ENCODE peak calls at places on chromosomes 5 and 9, in nine cellular contexts. Y, X, M, E, W, G, U, R and H are unnamed samples.

GRCh38 chr9:90803860-90804593 is 2.4 kb downstream of the SYK start:
- DNase-seq in U (no peak), E (no peak), R (no peak), W (no peak), M (no peak), G (no peak), Y (no peak), X (peak), H (no peak)

GRCh38 chr9:25857167-25857566 is 178.9 kb upstream of the TUSC1 start:
- DNase-seq in G (no peak), E (no peak), Y (no peak), R (no peak), U (no peak), X (peak), W (no peak), M (no peak), H (no peak)

GRCh38 chr5:175347027-175347426 is 97.0 kb downstream of the DRD1 start:
- DNase-seq in W (no peak), M (no peak), G (peak), E (no peak), Y (no peak), R (peak), X (no peak), U (no peak), H (no peak)

GRCh38 chr5:115460476-115460875 is 84.1 kb downstream of the FEM1C start:
- DNase-seq in U (no peak), Y (peak), W (peak), E (peak), R (no peak), X (no peak), G (peak), M (peak), H (no peak)

GRCh38 chr5:161263186-161263585 is 283.3 kb downstream of the GABRB2 start:
- DNase-seq in E (no peak), U (no peak), G (no peak), R (no peak), M (no peak), W (no peak), Y (no peak), X (no peak), H (no peak)

GRCh38 chr9:36074870-36075532 is 38.3 kb downstream of the RECK start:
- DNase-seq in E (peak), R (peak), X (no peak), M (peak), W (peak), G (peak), U (no peak), Y (peak), H (no peak)

GRCh38 chr5:148909001-148909400 is 82.6 kb downstream of the ADRB2 start:
- DNase-seq in M (peak), Y (no peak), G (peak), U (no peak), X (no peak), W (no peak), R (no peak), E (no peak), H (no peak)

GRCh38 chr9:33464045-33464636 is 9.6 kb downstream of the NOL6 start:
- DNase-seq in M (no peak), Y (no peak), G (no peak), R (no peak), E (no peak), U (no peak), W (peak), X (no peak), H (no peak)

GRCh38 chr5:53603009-53603687 is 42.7 kb downstream of the NDUFS4 start:
- DNase-seq in W (no peak), E (no peak), R (no peak), U (no peak), Y (no peak), G (no peak), M (peak), X (no peak), H (no peak)

GRCh38 chr9:134064711-134065110 is 3.1 kb downstream of the BRD3 start:
- DNase-seq in R (no peak), X (no peak), Y (no peak), U (no peak), M (no peak), W (no peak), E (no peak), G (no peak), H (no peak)

GRCh38 chr9:138044485-138045383 is 167.2 kb downstream of the CACNA1B start:
- DNase-seq in G (no peak), X (no peak), M (no peak), W (peak), Y (no peak), R (no peak), E (no peak), U (peak), H (no peak)

GRCh38 chr5:149452007-149452664 is 73.0 kb upstream of the IL17B start:
- DNase-seq in E (peak), U (no peak), R (no peak), G (peak), W (no peak), Y (no peak), X (no peak), M (peak), H (no peak)

GRCh38 chr9:92666912-92667532 is 2.9 kb downstream of the IPPK start:
- DNase-seq in X (no peak), Y (no peak), G (no peak), U (no peak), M (no peak), R (no peak), W (peak), E (no peak), H (no peak)

GRCh38 chr9:84357235-84357634 is 16.7 kb upstream of the SLC28A3 start:
- DNase-seq in R (no peak), G (peak), M (peak), Y (no peak), X (no peak), U (no peak), E (no peak), W (no peak), H (no peak)

GRCh38 chr9:95007470-95007869 is 281.0 kb downstream of the AOPEP start:
- DNase-seq in R (no peak), E (no peak), X (no peak), U (no peak), M (peak), W (no peak), Y (no peak), G (peak), H (no peak)

GRCh38 chr5:113085084-113085414 is 108.5 kb downstream of the DCP2 start:
- DNase-seq in X (no peak), U (no peak), E (no peak), R (no peak), W (no peak), G (no peak), Y (no peak), M (no peak), H (no peak)

GRCh38 chr5:145858929-145859328 is 13.9 kb downstream of the GRXCR2 start:
- DNase-seq in R (no peak), X (no peak), U (no peak), Y (no peak), G (no peak), W (no peak), M (peak), E (no peak), H (no peak)

GRCh38 chr5:172714491-172715420 is 56.2 kb downstream of the DUSP1 start:
- DNase-seq in E (peak), M (peak), R (peak), Y (peak), W (peak), G (peak), U (peak), X (peak), H (no peak)

GRCh38 chr5:97111004-97111403 is 31.4 kb downstream of the LIX1 start:
- DNase-seq in X (no peak), E (no peak), M (no peak), Y (no peak), R (no peak), U (no peak), G (no peak), W (no peak), H (no peak)

GRCh38 chr5:114010362-114010761 is 351.5 kb upstream of the KCNN2 start:
- DNase-seq in M (peak), W (no peak), X (no peak), G (peak), R (no peak), E (no peak), U (no peak), Y (no peak), H (no peak)

GRCh38 chr5:135559342-135559741 is 19.4 kb downstream of the CXCL14 start:
- DNase-seq in G (peak), E (no peak), M (peak), U (no peak), X (peak), Y (peak), R (no peak), W (no peak), H (no peak)

GRCh38 chr9:121613009-121613766 is 38.2 kb upstream of the DAB2IP start:
- DNase-seq in M (no peak), E (no peak), U (no peak), G (no peak), X (no peak), R (no peak), Y (no peak), W (no peak), H (no peak)

GRCh38 chr5:21919417-21920022 is 933.6 kb downstream of the CDH12 start:
- DNase-seq in Y (peak), M (peak), E (no peak), G (peak), U (no peak), R (no peak), X (peak), W (no peak), H (peak)

GRCh38 chr5:105350406-105351140 is 1788.0 kb upstream of the NUDT12 start:
- DNase-seq in E (no peak), X (no peak), G (no peak), R (no peak), W (no peak), M (no peak), Y (no peak), U (no peak), H (no peak)

GRCh38 chr9:34443976-34444375 is 14.4 kb downstream of the FAM219A start:
- DNase-seq in E (no peak), W (no peak), X (no peak), M (no peak), G (no peak), R (no peak), Y (no peak), U (no peak), H (no peak)

GRCh38 chr5:149581192-149581861 is at the start of gene ARHGEF37:
- DNase-seq in G (peak), R (no peak), Y (peak), U (peak), M (peak), E (peak), W (peak), X (no peak), H (no peak)

GRCh38 chr9:4902135-4902475 is 83.0 kb upstream of the JAK2 start:
- DNase-seq in M (no peak), E (no peak), W (no peak), X (no peak), Y (no peak), U (no peak), R (no peak), G (no peak), H (no peak)

GRCh38 chr5:134994560-134995156 is 27.0 kb downstream of the CATSPER3 start:
- DNase-seq in E (no peak), R (no peak), G (no peak), W (no peak), Y (no peak), M (no peak), X (peak), U (no peak), H (no peak)

GRCh38 chr5:16740046-16740445 is 123.2 kb upstream of the RETREG1 start:
- DNase-seq in M (no peak), W (no peak), E (no peak), Y (no peak), G (no peak), R (no peak), X (no peak), U (no peak), H (no peak)

GRCh38 chr5:112574566-112574965 is 155.5 kb upstream of the EPB41L4A start:
- DNase-seq in W (no peak), U (no peak), Y (no peak), G (no peak), X (no peak), E (no peak), R (no peak), M (no peak), H (no peak)

GRCh38 chr5:172534229-172535169 is 80.2 kb upstream of the SH3PXD2B start:
- DNase-seq in Y (no peak), W (no peak), U (peak), M (no peak), X (no peak), G (peak), R (no peak), E (no peak), H (no peak)

GRCh38 chr9:91883503-91883902 is 66.5 kb downstream of the ROR2 start:
- DNase-seq in X (no peak), E (no peak), M (no peak), G (no peak), W (no peak), R (no peak), Y (no peak), U (no peak), H (no peak)

GRCh38 chr9:91419222-91420191 is 4.1 kb downstream of the NFIL3 start:
- DNase-seq in M (peak), E (no peak), X (no peak), R (peak), W (peak), G (peak), Y (no peak), U (no peak), H (no peak)

GRCh38 chr9:127903557-127904475 is 4.4 kb upstream of the ST6GALNAC6 start:
- DNase-seq in E (peak), Y (peak), W (peak), R (no peak), U (peak), G (no peak), X (peak), M (no peak), H (no peak)
- H3K4me3 ChIP-seq in E (no peak), Y (peak), W (no peak), R (no peak), U (peak), G (no peak), X (no peak), M (no peak), H (no peak)

DNA sequence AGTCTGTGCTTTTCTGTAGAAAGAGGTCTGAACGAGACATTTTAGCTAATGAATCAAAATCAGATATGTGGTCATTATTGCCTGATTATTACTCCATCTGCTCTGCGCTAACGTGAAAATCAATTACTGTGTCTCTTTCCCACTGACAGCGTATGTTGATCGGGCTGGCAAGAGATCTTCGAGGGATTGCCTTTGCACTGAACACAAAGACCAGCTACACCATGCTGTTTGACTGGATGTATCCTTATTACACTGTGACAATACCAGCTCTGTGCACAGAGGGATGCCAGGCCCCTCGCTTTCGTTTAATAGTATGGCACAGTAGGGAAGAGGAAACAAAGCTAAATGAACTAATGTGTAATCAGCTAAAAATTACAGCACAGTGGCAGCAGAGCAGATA is 103.7 kb upstream of the TLX3 start:
- DNase-seq in Y (no peak), E (no peak), U (no peak), R (no peak), X (no peak), M (no peak), G (no peak), W (no peak), H (no peak)
- H3K4me3 ChIP-seq in Y (no peak), E (no peak), U (no peak), R (no peak), X (no peak), M (no peak), G (no peak), W (no peak), H (no peak)

DNA sequence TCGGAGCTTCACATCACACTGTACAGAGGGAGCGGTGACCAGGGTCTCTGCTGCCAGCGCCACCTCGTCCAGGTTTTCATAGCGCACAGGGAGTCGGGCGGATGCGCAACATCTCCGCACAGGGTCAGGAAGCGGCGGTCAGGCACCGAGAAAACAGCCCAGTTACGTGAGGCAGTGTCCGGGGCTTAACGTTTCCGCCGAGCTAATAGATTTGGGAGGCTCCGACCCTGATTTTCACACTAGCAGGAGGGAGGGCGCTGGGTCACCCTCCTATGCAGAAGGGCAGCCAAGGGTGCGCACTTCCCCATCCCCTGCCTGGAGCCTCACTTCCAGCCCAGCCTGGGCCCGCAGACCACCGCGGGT is 13.7 kb downstream of the BTNL9 start:
- DNase-seq in W (no peak), Y (peak), M (no peak), R (no peak), X (no peak), E (no peak), U (no peak), G (no peak), H (no peak)
- H3K4me3 ChIP-seq in W (peak), Y (peak), M (no peak), R (no peak), X (peak), E (peak), U (peak), G (peak), H (peak)

DNA sequence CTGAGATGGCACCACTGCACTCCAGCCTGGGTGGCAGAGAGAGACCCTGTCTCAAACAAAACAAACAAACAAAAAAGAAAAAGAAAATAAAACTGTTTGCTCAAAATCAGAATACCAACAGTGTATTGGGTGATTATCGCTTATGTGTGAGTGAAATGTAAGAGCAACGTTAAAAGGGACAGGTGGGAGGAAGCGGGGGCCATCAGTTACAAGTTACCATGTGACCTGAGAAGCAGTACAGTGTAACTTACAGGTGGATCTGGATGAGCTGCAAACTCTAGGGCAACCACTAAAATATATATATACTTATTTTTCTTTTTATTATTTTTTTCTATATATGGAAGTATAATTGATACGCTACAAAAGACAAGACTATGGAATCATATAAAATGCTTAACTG is 93.4 kb downstream of the KCNT1 start:
- DNase-seq in Y (no peak), X (no peak), R (no peak), E (no peak), W (no peak), M (no peak), G (no peak), U (no peak), H (no peak)
- H3K4me3 ChIP-seq in Y (no peak), X (no peak), R (no peak), E (no peak), W (no peak), M (no peak), G (no peak), U (no peak), H (no peak)

GRCh38 chr5:60992871-60993270 is 47.9 kb downstream of the NDUFAF2 start:
- DNase-seq in W (peak), R (no peak), M (no peak), G (no peak), X (no peak), E (peak), Y (no peak), U (no peak), H (no peak)

GRCh38 chr5:60997721-60998120 is 52.7 kb downstream of the NDUFAF2 start:
- DNase-seq in M (no peak), G (no peak), R (no peak), X (no peak), W (no peak), Y (no peak), E (no peak), U (no peak), H (no peak)

GRCh38 chr5:60996368-60996767 is 51.4 kb downstream of the NDUFAF2 start:
- DNase-seq in E (no peak), U (no peak), W (no peak), G (no peak), Y (no peak), X (no peak), M (no peak), R (no peak), H (no peak)

GRCh38 chr5:60993425-60993824 is 48.4 kb downstream of the NDUFAF2 start:
- DNase-seq in G (no peak), Y (no peak), W (no peak), R (no peak), E (no peak), M (no peak), U (no peak), X (no peak), H (no peak)

GRCh38 chr5:60993875-60994571 is 49.0 kb downstream of the NDUFAF2 start:
- DNase-seq in U (no peak), M (no peak), R (no peak), G (no peak), Y (no peak), W (no peak), X (no peak), E (peak), H (no peak)
- H3K4me3 ChIP-seq in U (no peak), M (no peak), R (no peak), G (no peak), Y (no peak), W (no peak), X (no peak), E (no peak), H (no peak)

DNA sequence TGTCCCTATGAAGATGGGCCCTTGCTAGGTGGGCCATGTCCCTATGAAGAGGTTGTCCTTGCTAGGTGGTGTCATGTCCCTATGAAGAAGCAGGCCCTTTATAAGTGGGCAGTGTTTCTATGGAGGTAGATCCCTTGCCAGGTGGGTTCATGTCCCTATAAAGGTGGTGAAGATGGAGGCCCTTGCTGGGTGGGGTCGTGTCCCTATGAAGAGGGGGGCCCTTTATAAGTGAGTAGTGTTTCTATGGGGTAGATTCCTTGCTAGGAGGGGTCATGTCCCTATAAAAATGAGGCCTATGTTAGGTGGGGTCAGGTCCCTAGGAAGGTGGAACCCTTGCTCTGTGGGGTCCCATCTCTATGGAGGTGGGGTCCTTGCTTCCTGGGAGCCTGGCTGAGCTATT is 283.4 kb upstream of the IRX2 start:
- DNase-seq in E (no peak), W (no peak), M (no peak), Y (no peak), X (no peak), R (no peak), U (peak), G (no peak), H (no peak)
- H3K4me3 ChIP-seq in E (no peak), W (no peak), M (no peak), Y (no peak), X (no peak), R (no peak), U (no peak), G (no peak), H (no peak)

GRCh38 chr5:170787216-170787615 is 3.7 kb downstream of the GABRP start:
- DNase-seq in X (no peak), G (no peak), U (no peak), Y (no peak), R (no peak), E (no peak), W (no peak), M (no peak), H (no peak)

GRCh38 chr5:170782438-170782837 is 1.1 kb upstream of the GABRP start:
- DNase-seq in U (no peak), W (no peak), X (no peak), E (no peak), G (no peak), Y (no peak), R (no peak), M (no peak), H (no peak)

GRCh38 chr5:170783498-170784247 is at the start of gene GABRP:
- DNase-seq in W (no peak), R (no peak), X (no peak), M (no peak), E (no peak), Y (no peak), U (no peak), G (no peak), H (no peak)

GRCh38 chr5:170781946-170782345 is 1.6 kb upstream of the GABRP start:
- DNase-seq in G (no peak), E (no peak), R (no peak), W (no peak), X (no peak), Y (no peak), M (no peak), U (no peak), H (no peak)
- H3K4me3 ChIP-seq in G (no peak), E (no peak), R (no peak), W (no peak), X (no peak), Y (no peak), M (no peak), U (no peak), H (no peak)